ENCODE peak calls at places on chromosomes 1 and 21, in ten cellular contexts. J is H1, R is lower leg skin, G is HepG2, C is H54, O is GM12878, Q is spleen, Y is endothelial cell of umbilical vein, A is uterus, N is A549. V is an unnamed sample.

GRCh38 chr1:170285027-170285426 is 139.3 kb downstream of the NTMT2 start:
- DNase-seq in N (no peak), G (no peak), A (no peak), Q (no peak), J (no peak), C (no peak), R (no peak), O (no peak), Y (no peak), V (no peak)

GRCh38 chr1:96519851-96520281 is 201.7 kb upstream of the PTBP2 start:
- DNase-seq in R (no peak), A (peak), Q (no peak), N (no peak), Y (no peak), G (no peak), J (no peak), O (no peak), C (no peak), V (no peak)

GRCh38 chr1:88061106-88061829 is 622.8 kb upstream of the PKN2 start:
- DNase-seq in A (peak), O (no peak), J (no peak), Y (peak), G (peak), R (peak), C (peak), N (peak), Q (no peak), V (peak)

GRCh38 chr1:204791453-204792366 is 79.0 kb upstream of the NFASC start:
- DNase-seq in N (peak), Q (peak), G (peak), Y (peak), R (peak), A (peak), C (peak), O (no peak), J (peak), V (peak)

GRCh38 chr1:89607888-89608626 is 24.9 kb upstream of the LRRC8C start:
- DNase-seq in C (no peak), O (no peak), J (no peak), Y (no peak), N (no peak), A (no peak), Q (no peak), G (no peak), R (no peak), V (no peak)

GRCh38 chr1:33410091-33410701 is 20.7 kb downstream of the PHC2 start:
- DNase-seq in Y (no peak), R (no peak), A (no peak), O (no peak), C (no peak), G (no peak), N (no peak), J (no peak), Q (no peak), V (no peak)

GRCh38 chr1:21254335-21254951 is 35.8 kb downstream of the ECE1 start:
- DNase-seq in A (peak), C (no peak), R (no peak), Q (no peak), G (no peak), O (no peak), J (no peak), N (no peak), Y (peak), V (no peak)

GRCh38 chr1:150917387-150917786 is 8.8 kb upstream of the SETDB1 start:
- DNase-seq in A (no peak), C (no peak), J (no peak), N (no peak), O (no peak), Q (no peak), G (no peak), Y (no peak), R (no peak), V (no peak)

GRCh38 chr21:31449912-31450535 is 106.0 kb upstream of the TIAM1 start:
- DNase-seq in R (no peak), A (no peak), J (no peak), G (no peak), Y (no peak), Q (no peak), N (no peak), O (no peak), C (no peak), V (no peak)

GRCh38 chr21:46368533-46369285 is 44.8 kb downstream of the PCNT start:
- DNase-seq in R (no peak), J (no peak), C (no peak), Q (no peak), A (no peak), Y (no peak), N (no peak), O (peak), G (no peak), V (no peak)

GRCh38 chr1:85665932-85666331 is 42.3 kb downstream of the ZNHIT6 start:
- DNase-seq in G (no peak), N (no peak), Y (no peak), R (no peak), J (no peak), C (no peak), O (no peak), Q (no peak), A (no peak), V (no peak)

GRCh38 chr1:192904438-192904895 is 95.6 kb downstream of the RGS2 start:
- DNase-seq in R (peak), O (no peak), G (no peak), A (peak), J (no peak), Y (peak), C (peak), Q (no peak), N (peak), V (no peak)

GRCh38 chr1:193264313-193265065 is 78.1 kb upstream of the B3GALT2 start:
- DNase-seq in R (no peak), C (no peak), J (no peak), O (no peak), N (no peak), G (no peak), A (no peak), Y (no peak), Q (no peak), V (no peak)

GRCh38 chr1:1892079-1892762 is 1.3 kb upstream of the GNB1 start:
- DNase-seq in Y (no peak), J (no peak), C (no peak), A (no peak), N (no peak), G (no peak), Q (peak), O (no peak), R (peak), V (peak)

GRCh38 chr1:1890506-1891348 is at the start of gene GNB1:
- DNase-seq in J (peak), Y (peak), C (peak), R (peak), O (peak), Q (peak), G (peak), A (peak), N (peak), V (peak)

GRCh38 chr1:1892763-1893120 is 1.9 kb upstream of the GNB1 start:
- DNase-seq in Q (peak), C (no peak), G (no peak), N (no peak), O (no peak), Y (no peak), R (no peak), J (no peak), A (no peak), V (no peak)

GRCh38 chr1:1889847-1890505 is 911 bp downstream of the GNB1 start:
- DNase-seq in Q (peak), Y (peak), J (no peak), R (no peak), O (no peak), A (no peak), G (no peak), N (no peak), C (no peak), V (no peak)

GRCh38 chr1:1891349-1892078 is 627 bp upstream of the GNB1 start:
- DNase-seq in J (no peak), R (peak), Y (peak), Q (peak), G (peak), O (no peak), N (no peak), C (peak), A (peak), V (peak)
- TF ChIP-seq POLR2A in J (no peak), R (no peak), Y (no peak), Q (peak), G (peak), O (peak), N (peak), C (peak), A (peak), V (peak)

GRCh38 chr1:84509029-84509428 is 2.6 kb upstream of the GNG5 start:
- DNase-seq in A (no peak), J (no peak), R (no peak), O (no peak), N (no peak), G (no peak), Q (no peak), C (no peak), Y (no peak), V (no peak)

GRCh38 chr1:84506002-84506728 is at the start of the genes GNG5 and SPATA1:
- DNase-seq in G (peak), Q (peak), R (peak), N (peak), J (peak), A (peak), Y (peak), O (peak), C (peak), V (peak)

GRCh38 chr1:84508510-84508909 is 2.1 kb upstream of the GNG5 start:
- DNase-seq in A (no peak), R (no peak), Q (no peak), N (no peak), J (no peak), Y (no peak), O (no peak), C (no peak), G (peak), V (no peak)

GRCh38 chr1:84505167-84506001 is 802 bp upstream of the SPATA1 start:
- DNase-seq in G (peak), Q (no peak), R (peak), O (no peak), Y (peak), A (peak), C (peak), J (no peak), N (no peak), V (peak)

GRCh38 chr1:84506729-84507453 is 510 bp upstream of the GNG5 start:
- DNase-seq in C (no peak), A (no peak), Q (no peak), O (no peak), Y (no peak), G (no peak), N (no peak), R (no peak), J (no peak), V (no peak)
- TF ChIP-seq POLR2A in C (peak), A (no peak), Q (no peak), O (no peak), Y (no peak), G (no peak), N (no peak), R (no peak), J (no peak), V (no peak)

DNA sequence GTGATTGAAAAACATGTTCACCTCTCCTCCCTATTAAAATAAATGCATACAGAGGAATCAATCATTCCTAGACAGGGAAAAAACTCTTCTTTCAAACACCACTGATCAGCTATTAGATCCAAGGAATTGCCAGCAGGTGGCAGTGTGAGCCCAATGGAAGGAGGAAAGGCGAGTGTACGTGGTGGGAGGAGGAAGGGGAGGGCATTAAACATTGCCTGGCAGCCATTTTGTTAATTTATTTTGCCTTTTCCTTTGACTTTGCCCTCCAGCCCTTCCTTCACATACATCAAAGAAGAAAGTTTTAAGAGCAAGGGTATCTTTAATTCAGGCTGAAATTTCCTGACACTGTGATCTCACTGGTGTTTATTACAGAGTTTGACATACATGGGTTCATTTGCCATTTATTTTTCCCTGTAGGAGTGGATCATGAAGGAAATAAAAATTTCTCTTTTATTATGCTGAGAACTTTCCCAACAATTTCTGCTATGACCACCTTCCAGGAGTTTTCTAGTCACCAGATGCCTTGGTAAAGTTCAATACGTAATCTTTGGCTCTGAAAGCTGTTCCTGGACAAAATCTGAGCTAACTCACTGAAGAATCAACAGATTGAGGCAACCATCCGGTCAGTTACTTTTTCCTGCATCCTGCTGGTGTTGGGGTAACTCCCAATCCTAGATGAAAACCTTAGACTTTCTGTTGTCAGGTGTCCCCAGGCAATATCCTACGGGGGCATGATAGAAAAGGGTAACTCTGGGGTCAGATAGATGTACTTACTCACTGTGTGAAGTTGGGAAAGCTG is 1.9 kb upstream of the GNAI3 start:
- DNase-seq in C (peak), N (peak), R (peak), G (peak), J (peak), O (peak), A (peak), Q (peak), Y (peak), V (peak)
- TF ChIP-seq POLR2A in C (no peak), N (no peak), R (no peak), G (no peak), J (no peak), O (no peak), A (no peak), Q (no peak), Y (peak), V (peak)

GRCh38 chr1:165768513-165769394 is at the start of gene TMCO1:
- DNase-seq in R (peak), C (peak), Q (peak), Y (peak), G (peak), O (peak), A (peak), N (peak), J (peak), V (peak)
- TF ChIP-seq POLR2A in R (no peak), C (peak), Q (peak), Y (peak), G (peak), O (peak), A (peak), N (peak), J (peak), V (peak)

GRCh38 chr1:65471901-65472332 is 51.4 kb downstream of the LEPR start:
- DNase-seq in J (no peak), C (no peak), O (no peak), N (no peak), Q (no peak), G (no peak), Y (no peak), A (no peak), R (no peak), V (no peak)
- TF ChIP-seq POLR2A in J (no peak), C (no peak), O (no peak), N (no peak), Q (no peak), G (no peak), Y (no peak), A (no peak), R (no peak), V (no peak)

DNA sequence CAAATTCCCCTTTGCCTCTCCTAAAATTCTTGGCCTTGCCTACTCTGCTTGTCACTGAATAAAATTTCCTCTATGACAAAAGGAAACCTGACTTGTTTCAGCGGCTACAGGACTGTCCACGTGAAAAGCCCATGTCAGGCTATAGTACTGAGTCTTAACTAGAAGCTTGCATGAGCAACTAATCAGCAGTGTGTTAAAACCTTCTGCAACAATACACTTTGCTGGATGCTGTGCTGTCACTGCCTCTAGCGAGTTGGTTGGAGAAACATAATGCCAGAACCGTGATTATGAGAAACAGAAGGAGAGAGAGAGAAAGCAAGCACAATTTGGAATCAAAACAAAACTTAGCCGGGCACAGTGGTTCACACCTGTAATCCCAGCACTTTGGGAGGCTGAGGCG is 25.7 kb upstream of the SLC30A10 start:
- DNase-seq in C (no peak), O (no peak), G (no peak), Q (no peak), A (no peak), Y (no peak), N (no peak), R (no peak), J (no peak), V (no peak)
- TF ChIP-seq POLR2A in C (no peak), O (no peak), G (no peak), Q (no peak), A (no peak), Y (no peak), N (no peak), R (no peak), J (no peak), V (no peak)